ENCODE peak calls at places on chromosomes 5 and 9, in six cellular contexts. V is right atrium auricular region; O is endothelial cell of umbilical vein; Y is mammary epithelial cell; L is lower lobe of right lung; G is effector memory CD4-positive, alpha-beta T cell. H is an unnamed sample.

GRCh38 chr9:94173632-94174031 is 85.5 kb upstream of the ZNF169 start:
- DNase-seq in V (no peak), O (no peak), Y (no peak), L (no peak), G (no peak), H (no peak)

GRCh38 chr5:79020861-79021561 is 35.9 kb upstream of the ARSB start:
- DNase-seq in V (no peak), O (peak), Y (peak), L (peak), G (no peak), H (no peak)

GRCh38 chr9:85731128-85731630 is 10.6 kb downstream of the AGTPBP1 start:
- DNase-seq in V (no peak), O (no peak), Y (no peak), L (no peak), G (no peak), H (no peak)

GRCh38 chr5:1177826-1178528 is 23.4 kb upstream of the SLC6A19 start:
- DNase-seq in V (no peak), O (no peak), Y (no peak), L (peak), G (no peak), H (no peak)

GRCh38 chr9:119811030-119811429 is 441.8 kb upstream of the BRINP1 start:
- DNase-seq in V (no peak), O (no peak), Y (no peak), L (no peak), G (no peak), H (no peak)

GRCh38 chr5:133713746-133714145 is 101.4 kb upstream of the FSTL4 start:
- DNase-seq in V (peak), O (no peak), Y (no peak), L (no peak), G (no peak), H (no peak)

GRCh38 chr5:64100203-64100602 is 65.4 kb upstream of the RNF180 start:
- DNase-seq in V (no peak), O (no peak), Y (no peak), L (no peak), G (no peak), H (no peak)

GRCh38 chr5:51986733-51987132 is 603.5 kb downstream of the ISL1 start:
- DNase-seq in V (no peak), O (no peak), Y (no peak), L (no peak), G (no peak), H (no peak)

GRCh38 chr9:107827304-107827703 is 337.7 kb upstream of the KLF4 start:
- DNase-seq in V (no peak), O (no peak), Y (no peak), L (no peak), G (no peak), H (no peak)

GRCh38 chr5:103407399-103407798 is 148.8 kb downstream of the MACIR start:
- DNase-seq in V (no peak), O (no peak), Y (no peak), L (no peak), G (no peak), H (no peak)

GRCh38 chr9:95458666-95459065 is 58.1 kb downstream of the PTCH1 start:
- DNase-seq in V (no peak), O (peak), Y (no peak), L (no peak), G (no peak), H (no peak)

GRCh38 chr9:121696935-121697334 is 45.5 kb downstream of the DAB2IP start:
- DNase-seq in V (no peak), O (no peak), Y (no peak), L (no peak), G (no peak), H (no peak)

GRCh38 chr9:36328798-36329411 is 70.7 kb upstream of the GNE start:
- DNase-seq in V (no peak), O (peak), Y (peak), L (no peak), G (no peak), H (peak)

GRCh38 chr5:150549735-150550134 is 41.8 kb downstream of the NDST1 start:
- DNase-seq in V (no peak), O (no peak), Y (no peak), L (no peak), G (no peak), H (no peak)

GRCh38 chr5:134072471-134073220 is 41.8 kb upstream of the TCF7 start:
- DNase-seq in V (no peak), O (no peak), Y (no peak), L (no peak), G (no peak), H (no peak)

GRCh38 chr9:101711330-101711941 is 27.0 kb downstream of the GRIN3A start:
- DNase-seq in V (no peak), O (peak), Y (peak), L (no peak), G (no peak), H (peak)

GRCh38 chr9:112094948-112095779 is 79.9 kb downstream of the SUSD1 start:
- DNase-seq in V (no peak), O (peak), Y (no peak), L (no peak), G (no peak), H (no peak)

GRCh38 chr9:27303219-27303618 is 6.3 kb upstream of the EQTN start:
- DNase-seq in V (no peak), O (no peak), Y (no peak), L (no peak), G (no peak), H (no peak)

GRCh38 chr5:168041583-168041982 is 249.9 kb upstream of the WWC1 start:
- DNase-seq in V (no peak), O (no peak), Y (no peak), L (no peak), G (no peak), H (no peak)

GRCh38 chr5:139146809-139147742 is 51.1 kb downstream of the SIL1 start:
- DNase-seq in V (no peak), O (no peak), Y (no peak), L (no peak), G (no peak), H (no peak)

GRCh38 chr5:129899454-129899853 is 4.8 kb upstream of the CHSY3 start:
- DNase-seq in V (no peak), O (peak), Y (peak), L (no peak), G (no peak), H (no peak)

GRCh38 chr5:88826959-88827585 is 55.9 kb downstream of the MEF2C start:
- DNase-seq in V (no peak), O (peak), Y (peak), L (no peak), G (no peak), H (no peak)

GRCh38 chr9:78881295-78881694 is 584.4 kb downstream of the PSAT1 start:
- DNase-seq in V (no peak), O (no peak), Y (no peak), L (no peak), G (no peak), H (no peak)

GRCh38 chr9:36864491-36865410 is 169.3 kb downstream of the PAX5 start:
- DNase-seq in V (no peak), O (no peak), Y (no peak), L (no peak), G (no peak), H (no peak)

GRCh38 chr5:82644768-82645167 is 366.6 kb upstream of the RPS23 start:
- DNase-seq in V (no peak), O (no peak), Y (no peak), L (no peak), G (no peak), H (no peak)

GRCh38 chr5:119398713-119399492 is 43.1 kb downstream of the TNFAIP8 start:
- DNase-seq in V (peak), O (no peak), Y (peak), L (peak), G (no peak), H (no peak)

GRCh38 chr9:90007516-90008430 is 403.0 kb downstream of the GADD45G start:
- DNase-seq in V (no peak), O (no peak), Y (peak), L (no peak), G (no peak), H (no peak)

GRCh38 chr5:170216262-170216864 is 16.4 kb upstream of the C5orf58 start:
- DNase-seq in V (no peak), O (peak), Y (peak), L (no peak), G (no peak), H (no peak)

GRCh38 chr5:109792613-109793012 is 102.9 kb downstream of the MAN2A1 start:
- DNase-seq in V (no peak), O (no peak), Y (no peak), L (no peak), G (no peak), H (no peak)

GRCh38 chr5:138724470-138725146 is 28.6 kb upstream of the CTNNA1 start:
- DNase-seq in V (no peak), O (peak), Y (peak), L (peak), G (no peak), H (no peak)

GRCh38 chr5:57779383-57780223 is 297.0 kb upstream of the ACTBL2 start:
- DNase-seq in V (no peak), O (peak), Y (peak), L (no peak), G (no peak), H (peak)

GRCh38 chr9:95157491-95158151 is 159.9 kb downstream of the FANCC start:
- DNase-seq in V (peak), O (peak), Y (peak), L (no peak), G (no peak), H (no peak)

GRCh38 chr9:91422832-91423711 is 560 bp downstream of the NFIL3 start:
- DNase-seq in V (peak), O (peak), Y (peak), L (peak), G (peak), H (no peak)

GRCh38 chr9:115649991-115650472 is 503.6 kb upstream of the PAPPA start:
- DNase-seq in V (peak), O (peak), Y (no peak), L (no peak), G (no peak), H (no peak)

GRCh38 chr9:32738501-32739172 is 44.7 kb upstream of the TMEM215 start:
- DNase-seq in V (no peak), O (no peak), Y (peak), L (no peak), G (no peak), H (no peak)

GRCh38 chr9:91841591-91841990 is 108.4 kb downstream of the ROR2 start:
- DNase-seq in V (no peak), O (no peak), Y (no peak), L (no peak), G (no peak), H (no peak)

GRCh38 chr5:36244076-36244475 is 2.4 kb upstream of the NADK2 start:
- DNase-seq in V (no peak), O (no peak), Y (no peak), L (no peak), G (no peak), H (no peak)

GRCh38 chr9:8826281-8826680 is 1026.7 kb upstream of the DMAC1 start:
- DNase-seq in V (no peak), O (no peak), Y (no peak), L (no peak), G (no peak), H (no peak)

GRCh38 chr5:175252234-175252805 is 191.7 kb downstream of the DRD1 start:
- DNase-seq in V (no peak), O (no peak), Y (no peak), L (no peak), G (no peak), H (no peak)

GRCh38 chr5:127970854-127971425 is 112.6 kb upstream of the SLC12A2 start:
- DNase-seq in V (no peak), O (no peak), Y (no peak), L (no peak), G (no peak), H (no peak)

DNA sequence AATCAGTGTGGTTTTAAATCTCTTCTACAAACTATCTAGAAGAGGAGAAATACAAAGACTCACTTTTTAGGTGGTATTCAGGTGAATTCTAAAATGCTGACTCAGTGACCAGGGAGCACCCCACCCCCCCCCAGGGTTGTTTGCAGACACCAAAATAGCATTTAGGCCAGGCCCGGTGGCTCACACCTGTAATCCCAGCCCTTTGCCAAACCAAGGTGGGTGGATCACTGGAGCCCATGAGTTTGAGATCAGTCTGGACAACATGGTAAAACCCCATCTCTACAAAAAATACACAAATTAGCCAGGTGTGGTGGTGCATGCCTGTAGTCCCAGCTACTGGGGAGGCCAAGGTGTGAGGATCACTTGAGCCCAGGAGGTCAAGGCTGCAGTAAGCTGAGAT is 119.0 kb upstream of the LMX1B start:
- DNase-seq in V (no peak), O (no peak), Y (no peak), L (no peak), G (no peak), H (no peak)
- H3K27ac ChIP-seq in V (no peak), O (no peak), Y (no peak), L (no peak), G (no peak), H (no peak)

DNA sequence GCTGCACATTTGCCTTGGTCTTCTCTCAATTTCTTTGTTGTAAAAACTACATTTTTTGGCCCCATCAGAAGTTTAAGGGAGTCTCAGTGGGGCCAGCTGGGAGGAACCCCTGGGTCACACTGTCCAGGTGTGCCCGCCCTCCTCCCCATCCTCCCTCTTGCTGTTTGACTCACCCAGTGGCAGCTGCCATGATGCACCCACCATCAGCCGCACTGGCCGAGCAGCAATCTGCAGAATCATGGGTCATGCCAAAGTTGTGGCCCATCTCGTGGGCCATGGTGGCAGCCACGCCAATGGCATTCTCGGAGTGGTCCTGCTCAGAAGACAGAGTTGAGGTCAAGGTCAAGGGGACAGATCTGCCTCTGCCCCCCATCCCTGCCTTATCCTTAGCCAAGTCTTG is 45.5 kb downstream of the NIPAL4 start:
- DNase-seq in V (no peak), O (no peak), Y (no peak), L (no peak), G (no peak), H (no peak)
- H3K27ac ChIP-seq in V (no peak), O (no peak), Y (no peak), L (no peak), G (no peak), H (no peak)

DNA sequence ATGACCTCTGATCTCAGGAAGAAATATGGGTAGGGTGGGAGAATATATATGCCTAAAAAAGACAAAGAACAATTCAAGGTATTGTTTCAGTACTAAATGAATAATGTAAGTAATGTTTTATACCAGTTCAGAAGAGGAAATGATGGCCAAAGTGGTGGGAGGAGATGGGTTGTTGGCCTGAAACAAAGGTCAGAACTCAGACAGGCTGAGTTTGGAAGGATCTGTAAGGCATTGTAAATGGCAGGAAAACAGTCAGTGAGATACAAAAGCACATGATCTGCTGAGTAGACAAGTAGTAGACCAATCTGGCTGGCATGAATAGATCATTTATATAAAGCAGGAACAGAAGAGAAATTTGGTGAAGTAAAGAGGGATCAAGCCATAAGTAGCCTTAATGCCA is 175.8 kb upstream of the PLCXD3 start:
- DNase-seq in V (no peak), O (no peak), Y (no peak), L (no peak), G (no peak), H (no peak)
- H3K27ac ChIP-seq in V (no peak), O (no peak), Y (no peak), L (no peak), G (no peak), H (no peak)

GRCh38 chr5:122919969-122920368 is 74.6 kb downstream of the SNX24 start:
- DNase-seq in V (no peak), O (no peak), Y (no peak), L (no peak), G (no peak), H (no peak)

GRCh38 chr5:122916490-122916889 is 71.1 kb downstream of the SNX24 start:
- DNase-seq in V (no peak), O (no peak), Y (no peak), L (no peak), G (no peak), H (no peak)

GRCh38 chr5:122921826-122922225 is 76.4 kb downstream of the SNX24 start:
- DNase-seq in V (no peak), O (no peak), Y (no peak), L (no peak), G (no peak), H (no peak)

DNA sequence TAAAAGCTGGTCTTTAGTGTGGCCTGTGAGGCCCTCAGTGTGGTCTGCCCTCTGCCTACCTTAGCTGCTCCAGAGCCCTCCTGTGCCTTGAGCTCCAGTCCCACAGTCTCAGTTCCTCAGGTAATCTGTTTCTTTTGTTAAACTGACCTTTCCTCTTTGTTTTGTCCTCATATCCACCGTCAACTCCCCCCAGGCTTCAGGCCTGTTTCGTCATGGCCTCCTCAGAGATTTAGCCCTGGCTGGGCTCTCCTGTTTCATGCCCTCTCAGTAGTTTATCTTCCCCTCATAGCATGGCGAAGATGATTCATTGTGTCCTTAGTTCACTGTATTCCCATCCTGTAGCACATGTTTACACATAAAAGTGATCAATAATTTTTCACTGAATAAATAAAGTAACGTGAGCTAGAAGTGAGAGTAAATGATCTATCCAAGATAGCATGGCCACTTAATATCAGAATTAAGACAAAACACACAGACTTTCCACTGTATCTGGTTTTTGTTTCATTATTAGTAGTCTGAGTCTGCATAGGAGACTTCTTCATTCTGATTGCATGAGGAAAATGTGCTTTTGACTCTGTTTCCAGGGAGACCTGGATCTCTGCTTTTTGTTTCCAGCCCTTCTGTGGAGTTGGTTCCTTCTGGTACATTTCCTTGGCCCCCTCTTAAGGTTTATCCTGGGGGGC is 70.4 kb downstream of the SNX24 start:
- DNase-seq in V (no peak), O (no peak), Y (no peak), L (no peak), G (no peak), H (no peak)
- H3K27ac ChIP-seq in V (no peak), O (no peak), Y (no peak), L (no peak), G (no peak), H (no peak)

H was measured in iPS DF 6.9.